ENCODE peak calls at places on chromosomes 7 and 10, in seven cellular contexts. One of them, this sample, is unnamed. For H3K27me3, the result is how much of the 10 kb centered on the place peaks cover.

GRCh38 chr10:93235686-93236085 is 162.0 kb downstream of the CYP26A1 start:
- DNase-seq in IMR-90: peak
- DNase-seq in upper lobe of right lung: no peak
- DNase-seq in HepG2: peak
- DNase-seq in left ventricle myocardium inferior: no peak
- DNase-seq in sigmoid colon: no peak
- DNase-seq in tibial nerve: no peak
- DNase-seq in this sample: no peak

GRCh38 chr7:87474533-87475358 is 734 bp downstream of the ABCB4 start:
- DNase-seq in IMR-90: no peak
- DNase-seq in upper lobe of right lung: no peak
- DNase-seq in HepG2: no peak
- DNase-seq in left ventricle myocardium inferior: no peak
- DNase-seq in sigmoid colon: no peak
- DNase-seq in tibial nerve: no peak
- DNase-seq in this sample: no peak

GRCh38 chr7:115678049-115678982 is 352.2 kb downstream of the TFEC start:
- DNase-seq in IMR-90: peak
- DNase-seq in upper lobe of right lung: no peak
- DNase-seq in HepG2: peak
- DNase-seq in left ventricle myocardium inferior: no peak
- DNase-seq in sigmoid colon: no peak
- DNase-seq in tibial nerve: no peak
- DNase-seq in this sample: no peak

GRCh38 chr7:155682484-155682883 is 38.0 kb downstream of the RBM33 start:
- DNase-seq in IMR-90: no peak
- DNase-seq in upper lobe of right lung: no peak
- DNase-seq in HepG2: peak
- DNase-seq in left ventricle myocardium inferior: no peak
- DNase-seq in sigmoid colon: no peak
- DNase-seq in tibial nerve: no peak
- DNase-seq in this sample: no peak

GRCh38 chr10:24762966-24763623 is 39.4 kb upstream of the ARHGAP21 start:
- DNase-seq in IMR-90: peak
- DNase-seq in upper lobe of right lung: no peak
- DNase-seq in HepG2: peak
- DNase-seq in left ventricle myocardium inferior: no peak
- DNase-seq in sigmoid colon: no peak
- DNase-seq in tibial nerve: no peak
- DNase-seq in this sample: no peak

GRCh38 chr10:113232928-113233511 is 283.0 kb downstream of the TCF7L2 start:
- DNase-seq in IMR-90: no peak
- DNase-seq in upper lobe of right lung: no peak
- DNase-seq in HepG2: no peak
- DNase-seq in left ventricle myocardium inferior: no peak
- DNase-seq in sigmoid colon: no peak
- DNase-seq in tibial nerve: no peak
- DNase-seq in this sample: no peak

GRCh38 chr10:102962259-102962658 is 44.2 kb downstream of the CNNM2 start:
- DNase-seq in IMR-90: no peak
- DNase-seq in upper lobe of right lung: no peak
- DNase-seq in HepG2: no peak
- DNase-seq in left ventricle myocardium inferior: no peak
- DNase-seq in sigmoid colon: no peak
- DNase-seq in tibial nerve: no peak
- DNase-seq in this sample: no peak

GRCh38 chr7:11437987-11438386 is 394.0 kb downstream of the THSD7A start:
- DNase-seq in IMR-90: peak
- DNase-seq in upper lobe of right lung: no peak
- DNase-seq in HepG2: no peak
- DNase-seq in left ventricle myocardium inferior: no peak
- DNase-seq in sigmoid colon: no peak
- DNase-seq in tibial nerve: no peak
- DNase-seq in this sample: no peak

GRCh38 chr10:58278962-58279307 is 10.0 kb downstream of the CISD1 start:
- DNase-seq in IMR-90: no peak
- DNase-seq in upper lobe of right lung: no peak
- DNase-seq in HepG2: no peak
- DNase-seq in left ventricle myocardium inferior: no peak
- DNase-seq in sigmoid colon: no peak
- DNase-seq in tibial nerve: no peak
- DNase-seq in this sample: no peak

GRCh38 chr7:19296617-19297016 is 151.4 kb upstream of the FERD3L start:
- DNase-seq in IMR-90: no peak
- DNase-seq in upper lobe of right lung: no peak
- DNase-seq in HepG2: no peak
- DNase-seq in left ventricle myocardium inferior: no peak
- DNase-seq in sigmoid colon: no peak
- DNase-seq in tibial nerve: no peak
- DNase-seq in this sample: no peak

GRCh38 chr7:50164552-50165220 is 71.6 kb upstream of the ZPBP start:
- DNase-seq in IMR-90: no peak
- DNase-seq in upper lobe of right lung: no peak
- DNase-seq in HepG2: no peak
- DNase-seq in left ventricle myocardium inferior: no peak
- DNase-seq in sigmoid colon: no peak
- DNase-seq in tibial nerve: no peak
- DNase-seq in this sample: no peak

GRCh38 chr7:13800694-13801448 is 188.6 kb downstream of the ETV1 start:
- DNase-seq in IMR-90: peak
- DNase-seq in upper lobe of right lung: no peak
- DNase-seq in HepG2: no peak
- DNase-seq in left ventricle myocardium inferior: no peak
- DNase-seq in sigmoid colon: no peak
- DNase-seq in tibial nerve: no peak
- DNase-seq in this sample: peak

GRCh38 chr7:120615703-120616102 is 242.2 kb downstream of the TSPAN12 start:
- DNase-seq in IMR-90: no peak
- DNase-seq in upper lobe of right lung: no peak
- DNase-seq in HepG2: no peak
- DNase-seq in left ventricle myocardium inferior: no peak
- DNase-seq in sigmoid colon: no peak
- DNase-seq in tibial nerve: no peak
- DNase-seq in this sample: no peak

GRCh38 chr10:115710136-115710535 is 562.9 kb downstream of the GFRA1 start:
- DNase-seq in IMR-90: no peak
- DNase-seq in upper lobe of right lung: no peak
- DNase-seq in HepG2: no peak
- DNase-seq in left ventricle myocardium inferior: no peak
- DNase-seq in sigmoid colon: no peak
- DNase-seq in tibial nerve: no peak
- DNase-seq in this sample: no peak

GRCh38 chr10:131747251-131747650 is 153.6 kb upstream of the PPP2R2D start:
- DNase-seq in IMR-90: no peak
- DNase-seq in upper lobe of right lung: no peak
- DNase-seq in HepG2: no peak
- DNase-seq in left ventricle myocardium inferior: no peak
- DNase-seq in sigmoid colon: peak
- DNase-seq in tibial nerve: no peak
- DNase-seq in this sample: peak

GRCh38 chr7:151139791-151140190 is 27.7 kb downstream of the GBX1 start:
- DNase-seq in IMR-90: no peak
- DNase-seq in upper lobe of right lung: peak
- DNase-seq in HepG2: no peak
- DNase-seq in left ventricle myocardium inferior: no peak
- DNase-seq in sigmoid colon: no peak
- DNase-seq in tibial nerve: no peak
- DNase-seq in this sample: no peak

GRCh38 chr7:42071372-42072261 is 165.4 kb downstream of the GLI3 start:
- DNase-seq in IMR-90: peak
- DNase-seq in upper lobe of right lung: no peak
- DNase-seq in HepG2: no peak
- DNase-seq in left ventricle myocardium inferior: no peak
- DNase-seq in sigmoid colon: no peak
- DNase-seq in tibial nerve: no peak
- DNase-seq in this sample: no peak
- TF ChIP-seq CTCF in IMR-90: no peak
- TF ChIP-seq CTCF in upper lobe of right lung: peak
- TF ChIP-seq CTCF in HepG2: no peak
- TF ChIP-seq CTCF in left ventricle myocardium inferior: peak
- TF ChIP-seq CTCF in sigmoid colon: peak
- TF ChIP-seq CTCF in tibial nerve: no peak
- TF ChIP-seq CTCF in this sample: no peak

GRCh38 chr10:42755591-42756093 is 27.0 kb upstream of the BMS1 start:
- DNase-seq in IMR-90: no peak
- DNase-seq in upper lobe of right lung: no peak
- DNase-seq in HepG2: no peak
- DNase-seq in left ventricle myocardium inferior: no peak
- DNase-seq in sigmoid colon: no peak
- DNase-seq in tibial nerve: no peak
- DNase-seq in this sample: no peak
- H3K27me3 ChIP-seq in IMR-90: under half
- H3K27me3 ChIP-seq in upper lobe of right lung: under half
- H3K27me3 ChIP-seq in HepG2: under half
- H3K27me3 ChIP-seq in left ventricle myocardium inferior: half or more
- H3K27me3 ChIP-seq in sigmoid colon: under half
- H3K27me3 ChIP-seq in tibial nerve: under half
- H3K27me3 ChIP-seq in this sample: half or more

GRCh38 chr7:128920913-128921582 is 10.5 kb upstream of the KCP start:
- DNase-seq in IMR-90: no peak
- DNase-seq in upper lobe of right lung: no peak
- DNase-seq in HepG2: no peak
- DNase-seq in left ventricle myocardium inferior: no peak
- DNase-seq in sigmoid colon: peak
- DNase-seq in tibial nerve: peak
- DNase-seq in this sample: peak
- H3K27ac ChIP-seq in IMR-90: no peak
- H3K27ac ChIP-seq in upper lobe of right lung: no peak
- H3K27ac ChIP-seq in HepG2: no peak
- H3K27ac ChIP-seq in left ventricle myocardium inferior: no peak
- H3K27ac ChIP-seq in sigmoid colon: no peak
- H3K27ac ChIP-seq in tibial nerve: no peak
- H3K27ac ChIP-seq in this sample: no peak

DNA sequence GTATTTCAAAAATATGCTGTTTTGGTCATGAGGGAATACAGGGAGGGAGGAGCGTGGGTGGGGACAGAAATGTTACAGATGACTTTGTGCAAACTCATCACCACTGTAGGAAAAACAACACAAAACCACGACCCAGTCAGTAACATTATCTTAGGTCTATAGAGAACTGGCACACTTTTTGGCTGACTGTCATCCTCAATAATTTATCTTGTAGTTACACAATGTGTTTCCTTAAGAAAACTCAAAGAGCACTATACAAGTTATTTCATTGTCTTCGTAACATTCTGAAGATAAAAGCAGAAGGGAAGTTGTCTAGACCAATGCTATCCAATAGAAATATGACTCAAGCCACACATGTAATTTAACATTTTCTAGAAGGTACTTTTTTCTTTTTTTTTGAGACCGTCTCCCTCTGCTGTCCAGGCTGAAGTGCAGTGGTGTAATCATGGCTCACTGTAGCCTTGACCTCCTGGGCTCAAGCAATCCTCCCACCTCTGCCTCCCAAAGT is 16.9 kb upstream of the CDK14 start:
- DNase-seq in IMR-90: peak
- DNase-seq in upper lobe of right lung: no peak
- DNase-seq in HepG2: no peak
- DNase-seq in left ventricle myocardium inferior: no peak
- DNase-seq in sigmoid colon: no peak
- DNase-seq in tibial nerve: no peak
- DNase-seq in this sample: peak
- TF ChIP-seq CTCF in IMR-90: no peak
- TF ChIP-seq CTCF in upper lobe of right lung: no peak
- TF ChIP-seq CTCF in HepG2: no peak
- TF ChIP-seq CTCF in left ventricle myocardium inferior: no peak
- TF ChIP-seq CTCF in sigmoid colon: no peak
- TF ChIP-seq CTCF in tibial nerve: no peak
- TF ChIP-seq CTCF in this sample: peak

GRCh38 chr7:142500364-142500763 is 242.5 kb upstream of the PRSS58 start:
- DNase-seq in IMR-90: no peak
- DNase-seq in upper lobe of right lung: no peak
- DNase-seq in HepG2: no peak
- DNase-seq in left ventricle myocardium inferior: no peak
- DNase-seq in sigmoid colon: no peak
- DNase-seq in tibial nerve: no peak
- DNase-seq in this sample: no peak
- H3K27me3 ChIP-seq in IMR-90: under half
- H3K27me3 ChIP-seq in upper lobe of right lung: under half
- H3K27me3 ChIP-seq in HepG2: under half
- H3K27me3 ChIP-seq in left ventricle myocardium inferior: half or more
- H3K27me3 ChIP-seq in sigmoid colon: under half
- H3K27me3 ChIP-seq in tibial nerve: under half
- H3K27me3 ChIP-seq in this sample: under half

DNA sequence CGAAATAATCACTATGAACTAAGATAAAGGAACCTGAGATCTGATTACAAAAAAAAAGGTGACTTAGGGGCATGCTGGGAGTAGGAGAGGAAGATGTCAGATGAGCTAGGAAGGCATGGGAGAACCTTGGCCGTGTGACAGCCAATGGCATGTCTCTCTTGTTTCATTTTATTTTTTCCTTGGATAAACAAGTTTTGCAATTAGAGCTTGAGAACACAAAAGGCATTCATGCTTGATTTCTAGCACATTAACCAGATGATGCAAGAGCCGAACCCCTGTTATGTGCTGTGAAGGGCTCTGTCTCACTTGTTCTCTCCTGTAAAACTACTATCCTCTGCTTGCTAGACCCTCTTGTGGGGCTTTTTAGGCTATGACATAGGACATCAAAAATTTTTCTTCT is 134.3 kb upstream of the ASAH2 start:
- DNase-seq in IMR-90: no peak
- DNase-seq in upper lobe of right lung: no peak
- DNase-seq in HepG2: peak
- DNase-seq in left ventricle myocardium inferior: peak
- DNase-seq in sigmoid colon: no peak
- DNase-seq in tibial nerve: peak
- DNase-seq in this sample: no peak
- H3K27ac ChIP-seq in IMR-90: no peak
- H3K27ac ChIP-seq in upper lobe of right lung: peak
- H3K27ac ChIP-seq in HepG2: no peak
- H3K27ac ChIP-seq in left ventricle myocardium inferior: peak
- H3K27ac ChIP-seq in sigmoid colon: no peak
- H3K27ac ChIP-seq in tibial nerve: peak
- H3K27ac ChIP-seq in this sample: no peak

DNA sequence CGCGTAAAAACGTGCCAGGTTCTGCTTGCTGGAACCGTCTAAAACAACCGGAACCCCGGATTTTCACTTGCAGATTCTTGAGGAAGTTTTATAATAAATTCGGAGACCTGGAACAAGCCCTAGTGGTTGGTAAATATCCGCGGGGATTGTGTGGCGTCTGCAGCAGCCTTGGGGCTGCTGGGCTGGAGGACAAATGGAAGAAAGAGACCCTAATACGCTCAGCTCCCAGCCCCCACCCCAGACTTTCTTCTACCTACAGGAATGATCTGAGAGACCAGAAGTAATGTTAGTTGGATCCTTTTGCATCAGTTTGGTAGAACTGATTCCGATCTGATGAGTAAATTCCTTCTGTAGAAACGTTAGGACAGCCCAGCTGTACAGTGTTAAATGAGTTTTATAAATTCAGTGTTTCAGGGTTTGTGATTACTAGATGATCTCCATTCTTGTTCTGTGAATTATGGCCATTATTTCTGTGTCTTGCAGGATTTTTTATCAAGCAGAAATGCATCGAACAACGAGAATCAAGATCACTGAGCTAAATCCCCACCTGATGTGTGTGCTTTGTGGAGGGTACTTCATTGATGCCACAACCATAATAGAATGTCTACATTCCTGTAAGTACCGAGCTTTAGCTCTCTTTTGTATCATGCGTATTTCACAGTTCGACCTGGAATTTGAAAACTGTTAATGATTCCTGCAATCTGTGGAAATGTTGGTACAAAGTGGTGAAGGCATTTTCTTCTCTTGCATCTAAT is 5.2 kb downstream of the BMI1 start:
- DNase-seq in IMR-90: peak
- DNase-seq in upper lobe of right lung: no peak
- DNase-seq in HepG2: no peak
- DNase-seq in left ventricle myocardium inferior: no peak
- DNase-seq in sigmoid colon: no peak
- DNase-seq in tibial nerve: no peak
- DNase-seq in this sample: no peak
- TF ChIP-seq CTCF in IMR-90: no peak
- TF ChIP-seq CTCF in upper lobe of right lung: no peak
- TF ChIP-seq CTCF in HepG2: no peak
- TF ChIP-seq CTCF in left ventricle myocardium inferior: peak
- TF ChIP-seq CTCF in sigmoid colon: no peak
- TF ChIP-seq CTCF in tibial nerve: no peak
- TF ChIP-seq CTCF in this sample: no peak

This sample was measured in RWPE2.